ENCODE peak calls at places on chromosomes 7 and 10, in ten cellular contexts. One of them, this sample, is unnamed.

GRCh38 chr10:36492590-36493510 is 632.5 kb upstream of the ANKRD30A start:
- DNase-seq in hepatocyte: no peak
- DNase-seq in DND-41: no peak
- DNase-seq in neuronal stem cell: no peak
- DNase-seq in astrocyte: peak
- DNase-seq in PC-9: no peak
- DNase-seq in neural progenitor cell: no peak
- DNase-seq in GM23248: peak
- DNase-seq in IMR-90: peak
- DNase-seq in mammary epithelial cell: peak
- DNase-seq in this sample: peak

GRCh38 chr7:81594767-81595166 is 175.1 kb downstream of the HGF start:
- DNase-seq in IMR-90: peak
- DNase-seq in neuronal stem cell: no peak
- DNase-seq in DND-41: no peak
- DNase-seq in neural progenitor cell: no peak
- DNase-seq in mammary epithelial cell: no peak
- DNase-seq in PC-9: no peak
- DNase-seq in astrocyte: peak
- DNase-seq in hepatocyte: no peak
- DNase-seq in GM23248: peak
- DNase-seq in this sample: no peak

GRCh38 chr10:12540341-12540781 is 191.0 kb downstream of the CAMK1D start:
- DNase-seq in PC-9: no peak
- DNase-seq in neural progenitor cell: no peak
- DNase-seq in neuronal stem cell: no peak
- DNase-seq in hepatocyte: no peak
- DNase-seq in GM23248: peak
- DNase-seq in astrocyte: peak
- DNase-seq in IMR-90: peak
- DNase-seq in DND-41: no peak
- DNase-seq in mammary epithelial cell: no peak
- DNase-seq in this sample: no peak

GRCh38 chr10:117441812-117442443 is 66.7 kb upstream of the PDZD8 start:
- DNase-seq in mammary epithelial cell: peak
- DNase-seq in neural progenitor cell: no peak
- DNase-seq in PC-9: no peak
- DNase-seq in IMR-90: no peak
- DNase-seq in hepatocyte: peak
- DNase-seq in DND-41: no peak
- DNase-seq in neuronal stem cell: no peak
- DNase-seq in GM23248: peak
- DNase-seq in astrocyte: peak
- DNase-seq in this sample: peak

GRCh38 chr10:15349133-15349532 is 22.0 kb downstream of the FAM171A1 start:
- DNase-seq in neuronal stem cell: no peak
- DNase-seq in astrocyte: no peak
- DNase-seq in mammary epithelial cell: no peak
- DNase-seq in PC-9: no peak
- DNase-seq in DND-41: no peak
- DNase-seq in hepatocyte: no peak
- DNase-seq in neural progenitor cell: no peak
- DNase-seq in GM23248: no peak
- DNase-seq in IMR-90: no peak
- DNase-seq in this sample: no peak

GRCh38 chr10:69014171-69014570 is 25.6 kb downstream of the KIFBP start:
- DNase-seq in neural progenitor cell: no peak
- DNase-seq in neuronal stem cell: no peak
- DNase-seq in GM23248: peak
- DNase-seq in PC-9: no peak
- DNase-seq in mammary epithelial cell: peak
- DNase-seq in hepatocyte: no peak
- DNase-seq in astrocyte: no peak
- DNase-seq in IMR-90: peak
- DNase-seq in DND-41: no peak
- DNase-seq in this sample: no peak

GRCh38 chr10:14374745-14375445 is 44.2 kb upstream of the FRMD4A start:
- DNase-seq in neuronal stem cell: no peak
- DNase-seq in neural progenitor cell: no peak
- DNase-seq in IMR-90: peak
- DNase-seq in PC-9: no peak
- DNase-seq in mammary epithelial cell: no peak
- DNase-seq in hepatocyte: no peak
- DNase-seq in GM23248: no peak
- DNase-seq in astrocyte: peak
- DNase-seq in DND-41: no peak
- DNase-seq in this sample: no peak

GRCh38 chr7:116569737-116570136 is 44.9 kb downstream of the CAV1 start:
- DNase-seq in neuronal stem cell: no peak
- DNase-seq in hepatocyte: no peak
- DNase-seq in mammary epithelial cell: peak
- DNase-seq in GM23248: peak
- DNase-seq in DND-41: no peak
- DNase-seq in astrocyte: peak
- DNase-seq in PC-9: no peak
- DNase-seq in IMR-90: peak
- DNase-seq in neural progenitor cell: no peak
- DNase-seq in this sample: no peak

GRCh38 chr7:23618241-23618640 is 21.1 kb downstream of the CCDC126 start:
- DNase-seq in neural progenitor cell: no peak
- DNase-seq in IMR-90: peak
- DNase-seq in astrocyte: peak
- DNase-seq in GM23248: peak
- DNase-seq in neuronal stem cell: no peak
- DNase-seq in DND-41: no peak
- DNase-seq in hepatocyte: no peak
- DNase-seq in PC-9: no peak
- DNase-seq in mammary epithelial cell: peak
- DNase-seq in this sample: no peak

GRCh38 chr10:119654540-119654939 is 3.4 kb downstream of the BAG3 start:
- DNase-seq in DND-41: no peak
- DNase-seq in neuronal stem cell: no peak
- DNase-seq in PC-9: peak
- DNase-seq in neural progenitor cell: no peak
- DNase-seq in hepatocyte: no peak
- DNase-seq in astrocyte: no peak
- DNase-seq in mammary epithelial cell: peak
- DNase-seq in IMR-90: no peak
- DNase-seq in GM23248: peak
- DNase-seq in this sample: no peak

GRCh38 chr7:77270081-77270480 is 70.5 kb upstream of the FGL2 start:
- DNase-seq in IMR-90: no peak
- DNase-seq in hepatocyte: no peak
- DNase-seq in neuronal stem cell: no peak
- DNase-seq in neural progenitor cell: no peak
- DNase-seq in astrocyte: no peak
- DNase-seq in GM23248: no peak
- DNase-seq in mammary epithelial cell: no peak
- DNase-seq in PC-9: no peak
- DNase-seq in DND-41: no peak
- DNase-seq in this sample: no peak

GRCh38 chr7:77265666-77266065 is 66.0 kb upstream of the FGL2 start:
- DNase-seq in neuronal stem cell: no peak
- DNase-seq in mammary epithelial cell: no peak
- DNase-seq in neural progenitor cell: no peak
- DNase-seq in hepatocyte: no peak
- DNase-seq in DND-41: no peak
- DNase-seq in astrocyte: no peak
- DNase-seq in GM23248: no peak
- DNase-seq in IMR-90: no peak
- DNase-seq in PC-9: no peak
- DNase-seq in this sample: no peak

GRCh38 chr7:77271766-77272165 is 72.1 kb upstream of the FGL2 start:
- DNase-seq in hepatocyte: no peak
- DNase-seq in mammary epithelial cell: no peak
- DNase-seq in neural progenitor cell: no peak
- DNase-seq in GM23248: no peak
- DNase-seq in DND-41: no peak
- DNase-seq in IMR-90: no peak
- DNase-seq in PC-9: no peak
- DNase-seq in astrocyte: no peak
- DNase-seq in neuronal stem cell: no peak
- DNase-seq in this sample: no peak

GRCh38 chr7:77266162-77266807 is 66.7 kb upstream of the FGL2 start:
- DNase-seq in hepatocyte: no peak
- DNase-seq in DND-41: no peak
- DNase-seq in mammary epithelial cell: no peak
- DNase-seq in IMR-90: peak
- DNase-seq in GM23248: no peak
- DNase-seq in PC-9: no peak
- DNase-seq in neural progenitor cell: no peak
- DNase-seq in astrocyte: no peak
- DNase-seq in neuronal stem cell: no peak
- DNase-seq in this sample: no peak

DNA sequence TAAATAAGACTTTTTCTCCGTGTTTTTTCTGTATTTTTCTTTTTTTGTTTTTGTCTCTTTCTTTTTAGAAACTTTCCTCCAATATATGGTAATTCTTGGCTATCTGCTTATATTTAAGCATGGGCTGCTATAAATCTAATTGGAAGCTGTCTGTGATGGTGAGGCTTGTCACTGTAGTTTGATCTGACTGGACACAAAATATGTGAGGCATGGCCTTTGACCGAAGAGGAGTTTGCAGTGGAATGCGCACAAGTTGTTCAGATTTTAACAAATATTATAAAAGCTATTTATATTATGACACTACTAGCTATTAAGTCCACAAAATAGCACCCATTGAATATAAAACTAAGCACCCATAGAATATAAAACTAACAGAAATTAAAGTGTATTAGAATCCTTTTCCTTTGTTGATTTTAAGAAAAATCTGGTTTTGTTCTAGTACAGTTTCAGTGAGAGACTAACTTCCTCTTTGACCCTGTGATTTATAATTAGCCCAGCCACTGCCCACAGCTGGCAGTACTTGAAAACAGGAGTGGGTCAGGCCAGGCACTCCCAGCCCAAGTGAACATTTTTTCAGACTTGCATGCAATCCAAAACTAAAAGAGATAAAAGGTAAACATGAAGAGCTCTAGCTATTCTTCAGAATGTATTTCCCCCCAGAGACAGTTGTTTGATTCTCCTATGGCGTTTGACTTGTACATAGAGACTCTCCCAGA is 69.9 kb upstream of the FGL2 start:
- DNase-seq in GM23248: no peak
- DNase-seq in astrocyte: no peak
- DNase-seq in mammary epithelial cell: no peak
- DNase-seq in hepatocyte: no peak
- DNase-seq in PC-9: no peak
- DNase-seq in neural progenitor cell: no peak
- DNase-seq in neuronal stem cell: no peak
- DNase-seq in DND-41: no peak
- DNase-seq in IMR-90: peak
- DNase-seq in this sample: peak
- H3K4me3 ChIP-seq in GM23248: no peak
- H3K4me3 ChIP-seq in astrocyte: no peak
- H3K4me3 ChIP-seq in mammary epithelial cell: no peak
- H3K4me3 ChIP-seq in hepatocyte: no peak
- H3K4me3 ChIP-seq in PC-9: no peak
- H3K4me3 ChIP-seq in neural progenitor cell: no peak
- H3K4me3 ChIP-seq in neuronal stem cell: no peak
- H3K4me3 ChIP-seq in DND-41: no peak
- H3K4me3 ChIP-seq in IMR-90: no peak
- H3K4me3 ChIP-seq in this sample: no peak

GRCh38 chr10:48946891-48947500 is 7.4 kb upstream of the LRRC18 start:
- DNase-seq in hepatocyte: peak
- DNase-seq in PC-9: no peak
- DNase-seq in astrocyte: peak
- DNase-seq in GM23248: no peak
- DNase-seq in DND-41: no peak
- DNase-seq in neuronal stem cell: no peak
- DNase-seq in IMR-90: no peak
- DNase-seq in mammary epithelial cell: no peak
- DNase-seq in neural progenitor cell: no peak
- DNase-seq in this sample: no peak
- H3K4me2 ChIP-seq in hepatocyte: no peak
- H3K4me2 ChIP-seq in PC-9: no peak
- H3K4me2 ChIP-seq in astrocyte: peak
- H3K4me2 ChIP-seq in GM23248: no peak
- H3K4me2 ChIP-seq in DND-41: no peak
- H3K4me2 ChIP-seq in neuronal stem cell: no peak
- H3K4me2 ChIP-seq in IMR-90: no peak
- H3K4me2 ChIP-seq in mammary epithelial cell: no peak
- H3K4me2 ChIP-seq in neural progenitor cell: no peak
- H3K4me2 ChIP-seq in this sample: no peak

GRCh38 chr10:17094844-17095243 is 34.8 kb downstream of the CUBN start:
- DNase-seq in IMR-90: no peak
- DNase-seq in GM23248: no peak
- DNase-seq in DND-41: no peak
- DNase-seq in neuronal stem cell: no peak
- DNase-seq in mammary epithelial cell: no peak
- DNase-seq in PC-9: no peak
- DNase-seq in astrocyte: no peak
- DNase-seq in neural progenitor cell: no peak
- DNase-seq in hepatocyte: no peak
- DNase-seq in this sample: no peak
- H3K27ac ChIP-seq in IMR-90: no peak
- H3K27ac ChIP-seq in GM23248: no peak
- H3K27ac ChIP-seq in DND-41: no peak
- H3K27ac ChIP-seq in neuronal stem cell: no peak
- H3K27ac ChIP-seq in mammary epithelial cell: no peak
- H3K27ac ChIP-seq in PC-9: no peak
- H3K27ac ChIP-seq in astrocyte: no peak
- H3K27ac ChIP-seq in neural progenitor cell: no peak
- H3K27ac ChIP-seq in hepatocyte: no peak
- H3K27ac ChIP-seq in this sample: no peak

GRCh38 chr10:80197972-80198591 is 7.3 kb downstream of the ANXA11 start:
- DNase-seq in neuronal stem cell: no peak
- DNase-seq in neural progenitor cell: no peak
- DNase-seq in astrocyte: no peak
- DNase-seq in GM23248: no peak
- DNase-seq in mammary epithelial cell: no peak
- DNase-seq in IMR-90: no peak
- DNase-seq in DND-41: no peak
- DNase-seq in PC-9: no peak
- DNase-seq in hepatocyte: no peak
- DNase-seq in this sample: no peak
- H3K4me3 ChIP-seq in neuronal stem cell: no peak
- H3K4me3 ChIP-seq in neural progenitor cell: no peak
- H3K4me3 ChIP-seq in astrocyte: no peak
- H3K4me3 ChIP-seq in GM23248: no peak
- H3K4me3 ChIP-seq in mammary epithelial cell: no peak
- H3K4me3 ChIP-seq in IMR-90: no peak
- H3K4me3 ChIP-seq in DND-41: no peak
- H3K4me3 ChIP-seq in PC-9: no peak
- H3K4me3 ChIP-seq in hepatocyte: no peak
- H3K4me3 ChIP-seq in this sample: no peak

GRCh38 chr7:158802535-158803199 is 26.6 kb downstream of the ESYT2 start:
- DNase-seq in neuronal stem cell: no peak
- DNase-seq in DND-41: no peak
- DNase-seq in mammary epithelial cell: peak
- DNase-seq in GM23248: peak
- DNase-seq in hepatocyte: no peak
- DNase-seq in neural progenitor cell: no peak
- DNase-seq in PC-9: peak
- DNase-seq in IMR-90: peak
- DNase-seq in astrocyte: peak
- DNase-seq in this sample: no peak
- H3K4me2 ChIP-seq in neuronal stem cell: no peak
- H3K4me2 ChIP-seq in DND-41: no peak
- H3K4me2 ChIP-seq in mammary epithelial cell: peak
- H3K4me2 ChIP-seq in GM23248: peak
- H3K4me2 ChIP-seq in hepatocyte: peak
- H3K4me2 ChIP-seq in neural progenitor cell: no peak
- H3K4me2 ChIP-seq in PC-9: peak
- H3K4me2 ChIP-seq in IMR-90: peak
- H3K4me2 ChIP-seq in astrocyte: peak
- H3K4me2 ChIP-seq in this sample: no peak

GRCh38 chr10:101880190-101880573 is 36.6 kb upstream of the KCNIP2 start:
- DNase-seq in astrocyte: no peak
- DNase-seq in neuronal stem cell: no peak
- DNase-seq in PC-9: no peak
- DNase-seq in GM23248: peak
- DNase-seq in hepatocyte: no peak
- DNase-seq in IMR-90: no peak
- DNase-seq in neural progenitor cell: no peak
- DNase-seq in mammary epithelial cell: no peak
- DNase-seq in DND-41: no peak
- DNase-seq in this sample: no peak
- H3K27ac ChIP-seq in astrocyte: peak
- H3K27ac ChIP-seq in neuronal stem cell: no peak
- H3K27ac ChIP-seq in PC-9: peak
- H3K27ac ChIP-seq in GM23248: peak
- H3K27ac ChIP-seq in hepatocyte: no peak
- H3K27ac ChIP-seq in IMR-90: peak
- H3K27ac ChIP-seq in neural progenitor cell: no peak
- H3K27ac ChIP-seq in mammary epithelial cell: no peak
- H3K27ac ChIP-seq in DND-41: no peak
- H3K27ac ChIP-seq in this sample: no peak